ENCODE peak calls at places on chromosomes 7 and 10, in five cellular contexts. F, A, J, T and H are unnamed samples. For H3K36me3, the result is how much of the 10 kb centered on the place peaks cover.

GRCh38 chr10:78578929-78579328 is 489.8 kb upstream of the ZMIZ1 start:
- DNase-seq in A (peak), T (no peak), F (no peak), J (no peak), H (no peak)

GRCh38 chr7:47371733-47372368 is 210.1 kb downstream of the TNS3 start:
- DNase-seq in F (peak), T (peak), J (no peak), A (peak), H (no peak)

GRCh38 chr7:120273476-120273975 is 551 bp downstream of the KCND2 start:
- DNase-seq in T (no peak), A (no peak), F (peak), J (no peak), H (no peak)

GRCh38 chr7:83190659-83191389 is 28.1 kb upstream of the PCLO start:
- DNase-seq in F (no peak), A (no peak), T (no peak), J (no peak), H (no peak)

GRCh38 chr10:117197189-117197588 is at the start of gene KCNK18:
- DNase-seq in T (no peak), F (no peak), A (no peak), J (no peak), H (no peak)

GRCh38 chr7:39421661-39422060 is 144.5 kb upstream of the YAE1 start:
- DNase-seq in A (no peak), J (no peak), F (no peak), T (no peak), H (no peak)

GRCh38 chr7:157299613-157300405 is 37.0 kb upstream of the DNAJB6 start:
- DNase-seq in F (no peak), A (no peak), T (no peak), J (peak), H (peak)

GRCh38 chr10:95767884-95768556 is 12.1 kb downstream of the ENTPD1 start:
- DNase-seq in A (peak), J (no peak), T (peak), F (no peak), H (no peak)

GRCh38 chr10:91883549-91884542 is 25.4 kb downstream of the FGFBP3 start:
- DNase-seq in F (peak), A (peak), J (no peak), T (peak), H (no peak)

GRCh38 chr7:118245267-118246040 is 20.9 kb downstream of the ANKRD7 start:
- DNase-seq in F (no peak), J (no peak), T (no peak), A (no peak), H (no peak)

GRCh38 chr10:86779267-86780017 is 23.0 kb downstream of the BMPR1A start:
- DNase-seq in F (no peak), J (no peak), T (no peak), A (peak), H (no peak)

GRCh38 chr10:93566435-93567276 is at the start of gene FFAR4:
- DNase-seq in J (no peak), A (no peak), F (no peak), T (peak), H (no peak)

GRCh38 chr10:24467605-24468004 is 256.1 kb downstream of the ARHGAP21 start:
- DNase-seq in A (no peak), T (no peak), J (no peak), F (no peak), H (no peak)

GRCh38 chr10:24467094-24467493 is 256.6 kb downstream of the ARHGAP21 start:
- DNase-seq in F (no peak), A (no peak), J (no peak), T (no peak), H (no peak)

GRCh38 chr10:24466616-24466949 is 257.1 kb downstream of the ARHGAP21 start:
- DNase-seq in A (no peak), F (no peak), T (no peak), J (no peak), H (no peak)

GRCh38 chr10:24469993-24470392 is 253.7 kb downstream of the ARHGAP21 start:
- DNase-seq in A (no peak), T (no peak), J (no peak), F (no peak), H (no peak)

GRCh38 chr10:24468281-24468751 is 255.4 kb downstream of the ARHGAP21 start:
- DNase-seq in T (no peak), F (no peak), J (no peak), A (no peak), H (no peak)
- H3K27ac ChIP-seq in T (no peak), F (no peak), J (no peak), A (no peak), H (no peak)

GRCh38 chr7:151844080-151844827 is 32.7 kb downstream of the PRKAG2 start:
- DNase-seq in T (no peak), F (no peak), J (no peak), A (peak), H (no peak)
- H3K4me3 ChIP-seq in T (no peak), F (no peak), J (no peak), A (no peak), H (no peak)

GRCh38 chr7:130022623-130023175 is 28.5 kb downstream of the ZC3HC1 start:
- DNase-seq in F (no peak), T (no peak), A (no peak), J (no peak), H (no peak)

GRCh38 chr7:130021105-130021834 is 29.9 kb downstream of the ZC3HC1 start:
- DNase-seq in F (no peak), A (no peak), T (peak), J (no peak), H (no peak)

GRCh38 chr7:130024390-130024789 is 26.8 kb downstream of the ZC3HC1 start:
- DNase-seq in T (no peak), F (no peak), J (no peak), A (peak), H (no peak)

GRCh38 chr7:130020434-130020833 is 30.7 kb downstream of the ZC3HC1 start:
- DNase-seq in J (no peak), T (no peak), A (no peak), F (no peak), H (no peak)

GRCh38 chr7:130022115-130022514 is 29.1 kb downstream of the ZC3HC1 start:
- DNase-seq in F (no peak), J (no peak), T (peak), A (no peak), H (no peak)
- H3K36me3 ChIP-seq in F (under half), J (half or more), T (half or more), A (under half), H (under half)

GRCh38 chr10:48224296-48224695 is 50.2 kb downstream of the FRMPD2 start:
- DNase-seq in J (no peak), T (no peak), F (no peak), A (no peak), H (no peak)

GRCh38 chr10:48231178-48231577 is 43.3 kb downstream of the FRMPD2 start:
- DNase-seq in T (no peak), F (no peak), J (no peak), A (no peak), H (no peak)

GRCh38 chr10:48224979-48225560 is 49.4 kb downstream of the FRMPD2 start:
- DNase-seq in T (no peak), A (no peak), J (no peak), F (no peak), H (no peak)

GRCh38 chr10:48231699-48232315 is 42.7 kb downstream of the FRMPD2 start:
- DNase-seq in A (no peak), T (no peak), F (no peak), J (no peak), H (no peak)

GRCh38 chr10:48227213-48227612 is 47.3 kb downstream of the FRMPD2 start:
- DNase-seq in T (no peak), A (no peak), F (no peak), J (no peak), H (no peak)
- H3K27ac ChIP-seq in T (no peak), A (no peak), F (no peak), J (no peak), H (no peak)

GRCh38 chr7:4188646-4189045 is 493.4 kb upstream of the FOXK1 start:
- DNase-seq in F (no peak), A (no peak), T (no peak), J (no peak), H (no peak)
- H3K4me3 ChIP-seq in F (no peak), A (no peak), T (no peak), J (no peak), H (no peak)

DNA sequence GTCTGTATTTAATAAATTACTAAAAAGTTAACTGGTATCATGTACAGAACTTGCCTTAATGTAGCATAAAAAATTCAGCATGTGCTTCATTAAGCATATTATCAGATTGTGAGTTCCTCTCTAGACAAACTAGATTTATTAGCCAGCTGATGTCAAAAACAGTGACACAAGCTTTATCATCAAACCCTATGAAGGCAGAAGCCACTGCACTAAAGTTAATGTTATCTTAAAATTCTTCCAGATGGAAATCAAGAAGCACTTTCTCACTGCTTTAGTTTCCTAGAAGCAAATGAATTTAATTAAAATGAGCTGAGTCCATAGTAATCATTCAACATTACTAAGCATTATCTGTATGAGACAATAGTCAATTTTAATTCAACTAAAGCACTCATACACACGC is 96.4 kb downstream of the ARHGAP12 start:
- DNase-seq in F (no peak), J (no peak), T (no peak), A (no peak), H (no peak)
- H3K36me3 ChIP-seq in F (under half), J (under half), T (under half), A (under half), H (under half)

GRCh38 chr10:133405272-133405671 is 11.3 kb downstream of the MTG1 start:
- DNase-seq in J (no peak), T (no peak), F (no peak), A (no peak), H (no peak)
- H3K27ac ChIP-seq in J (no peak), T (no peak), F (no peak), A (no peak), H (no peak)

DNA sequence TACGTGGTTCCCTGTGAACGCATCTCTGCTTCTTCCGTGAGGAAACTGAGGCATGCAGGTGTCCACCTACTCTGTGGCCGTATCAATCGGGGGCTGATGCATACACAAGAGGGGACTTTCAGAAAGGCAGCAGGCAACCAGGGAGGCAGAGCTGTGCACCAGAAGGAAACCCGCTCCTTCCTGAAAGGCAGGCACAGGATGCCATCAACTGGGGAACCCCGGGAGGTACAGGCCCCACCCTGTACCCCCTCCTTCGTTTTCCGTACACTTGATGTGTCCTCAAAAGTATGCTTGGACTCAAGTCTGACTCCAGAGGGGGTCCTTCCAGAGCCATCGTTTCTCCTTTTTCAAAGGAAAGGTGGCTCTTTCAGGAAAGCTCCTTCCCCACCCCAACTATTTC is 59.5 kb downstream of the ASB13 start:
- DNase-seq in F (no peak), J (no peak), A (no peak), T (no peak), H (no peak)
- H3K4me3 ChIP-seq in F (no peak), J (no peak), A (no peak), T (no peak), H (no peak)